ENCODE peak calls at places on chromosomes 3 and 15, in six cellular contexts. N, R, Z, T, E and G are unnamed samples.

GRCh38 chr15:80736571-80736970 is 41.5 kb downstream of the ABHD17C start:
- DNase-seq in N (no peak), R (no peak), Z (no peak), T (peak; percentile 32), E (no peak), G (no peak)

GRCh38 chr15:71822890-71823289 is 12.5 kb downstream of the NR2E3 start:
- DNase-seq in N (no peak), R (no peak), Z (no peak), T (no peak), E (no peak), G (no peak)

GRCh38 chr3:85050806-85051205 is 92.0 kb downstream of the CADM2 start:
- DNase-seq in N (peak; percentile 8), R (no peak), Z (no peak), T (no peak), E (no peak), G (no peak)

GRCh38 chr3:13881536-13882410 is 1.9 kb upstream of the WNT7A start:
- DNase-seq in N (no peak), R (no peak), Z (no peak), T (no peak), E (no peak), G (no peak)

GRCh38 chr3:193509103-193509965 is 45.4 kb downstream of the ATP13A4 start:
- DNase-seq in N (no peak), R (no peak), Z (no peak), T (no peak), E (no peak), G (no peak)

GRCh38 chr3:187024561-187025226 is 94.4 kb downstream of the ST6GAL1 start:
- DNase-seq in N (no peak), R (no peak), Z (no peak), T (no peak), E (no peak), G (no peak)

GRCh38 chr15:69044899-69045298 is 30.4 kb downstream of the NOX5 start:
- DNase-seq in N (peak; percentile 47), R (peak; percentile 80), Z (peak; percentile 72), T (peak; percentile 43), E (no peak), G (peak; percentile 98)

GRCh38 chr15:64146041-64146440 is 5.5 kb upstream of the SNX22 start:
- DNase-seq in N (no peak), R (no peak), Z (no peak), T (no peak), E (no peak), G (no peak)

GRCh38 chr3:175737646-175738572 is 878.8 kb downstream of the NAALADL2 start:
- DNase-seq in N (no peak), R (no peak), Z (peak; percentile 45), T (peak; percentile 58), E (no peak), G (peak; percentile 89)

GRCh38 chr15:25739687-25740121 is 123.4 kb downstream of the ATP10A start:
- DNase-seq in N (peak; percentile 64), R (no peak), Z (peak; percentile 58), T (peak; percentile 49), E (no peak), G (peak; percentile 7)

GRCh38 chr15:22229971-22230815 is 149.9 kb downstream of the OR4M2 start:
- DNase-seq in N (no peak), R (no peak), Z (no peak), T (no peak), E (no peak), G (no peak)

GRCh38 chr15:76576526-76577279 is 240.1 kb downstream of the ISL2 start:
- DNase-seq in N (peak; percentile 47), R (no peak), Z (peak; percentile 43), T (peak; percentile 76), E (no peak), G (peak; percentile 75)

GRCh38 chr15:66107070-66107469 is 146.5 kb downstream of the MEGF11 start:
- DNase-seq in N (no peak), R (no peak), Z (no peak), T (no peak), E (no peak), G (no peak)

GRCh38 chr15:66720206-66721010 is 18.4 kb downstream of the SMAD6 start:
- DNase-seq in N (no peak), R (no peak), Z (peak; percentile 73), T (peak; percentile 84), E (no peak), G (peak; percentile 85)

GRCh38 chr15:74768771-74769342 is 13.0 kb upstream of the CSK start:
- DNase-seq in N (peak; percentile 69), R (peak; percentile 77), Z (peak; percentile 49), T (peak; percentile 33), E (peak; percentile 41), G (peak; percentile 47)

GRCh38 chr15:58021332-58022230 is 43.9 kb downstream of the ALDH1A2 start:
- DNase-seq in N (no peak), R (no peak), Z (no peak), T (no peak), E (no peak), G (no peak)

GRCh38 chr15:64152507-64153387 is 1.2 kb downstream of the SNX22 start:
- DNase-seq in N (no peak), R (no peak), Z (no peak), T (no peak), E (no peak), G (no peak)

GRCh38 chr3:56929809-56930615 is 128.3 kb upstream of the ARHGEF3 start:
- DNase-seq in N (peak; percentile 80), R (no peak), Z (no peak), T (no peak), E (no peak), G (no peak)

GRCh38 chr3:58962816-58963215 is 87.0 kb downstream of the CFAP20DC start:
- DNase-seq in N (no peak), R (no peak), Z (peak; percentile 57), T (peak; percentile 11), E (no peak), G (no peak)

GRCh38 chr15:76150508-76150907 is 90.7 kb downstream of the TMEM266 start:
- DNase-seq in N (no peak), R (no peak), Z (no peak), T (no peak), E (peak; percentile 25), G (peak; percentile 8)

GRCh38 chr3:115321396-115321795 is 174.3 kb upstream of the ZBTB20 start:
- DNase-seq in N (no peak), R (no peak), Z (peak; percentile 77), T (peak; percentile 27), E (no peak), G (peak; percentile 87)

GRCh38 chr15:49918106-49918505 is 200.9 kb downstream of the ATP8B4 start:
- DNase-seq in N (no peak), R (no peak), Z (peak; percentile 70), T (peak; percentile 35), E (no peak), G (peak; percentile 47)

GRCh38 chr15:45606413-45606812 is 19.2 kb downstream of the BLOC1S6 start:
- DNase-seq in N (no peak), R (no peak), Z (peak; percentile 22), T (no peak), E (no peak), G (no peak)

GRCh38 chr15:76517910-76518309 is 181.3 kb downstream of the ISL2 start:
- DNase-seq in N (no peak), R (no peak), Z (no peak), T (peak; percentile 25), E (no peak), G (no peak)

GRCh38 chr3:62688050-62688449 is 187.2 kb downstream of the CADPS start:
- DNase-seq in N (peak; percentile 4), R (no peak), Z (peak; percentile 33), T (no peak), E (no peak), G (peak; percentile 7)

GRCh38 chr3:196131921-196132320 is 50.0 kb upstream of the TFRC start:
- DNase-seq in N (no peak), R (no peak), Z (no peak), T (no peak), E (no peak), G (no peak)

GRCh38 chr3:308597-309321 is 112.2 kb downstream of the CHL1 start:
- DNase-seq in N (no peak), R (no peak), Z (no peak), T (peak; percentile 0), E (no peak), G (no peak)

GRCh38 chr15:84915011-84915958 is 30.8 kb downstream of the SLC28A1 start:
- DNase-seq in N (peak; percentile 96), R (peak; percentile 86), Z (peak; percentile 87), T (peak; percentile 89), E (no peak), G (peak; percentile 98)

GRCh38 chr15:81859737-81860516 is 185.9 kb downstream of the MEX3B start:
- DNase-seq in N (no peak), R (no peak), Z (no peak), T (no peak), E (no peak), G (no peak)

GRCh38 chr15:86555939-86556725 is 476.5 kb downstream of the AGBL1 start:
- DNase-seq in N (peak; percentile 6), R (no peak), Z (no peak), T (peak; percentile 40), E (no peak), G (no peak)

GRCh38 chr3:74353039-74353438 is 261.4 kb downstream of the CNTN3 start:
- DNase-seq in N (no peak), R (no peak), Z (peak; percentile 11), T (no peak), E (no peak), G (no peak)

GRCh38 chr3:197516517-197516889 is 39.3 kb downstream of the BDH1 start:
- DNase-seq in N (peak; percentile 63), R (peak; percentile 78), Z (peak; percentile 97), T (peak; percentile 93), E (no peak), G (peak; percentile 100)

GRCh38 chr3:39638286-39638685 is 170.8 kb downstream of the MOBP start:
- DNase-seq in N (no peak), R (no peak), Z (no peak), T (no peak), E (no peak), G (peak; percentile 3)

GRCh38 chr15:51758645-51759044 is 7.2 kb downstream of the TMOD2 start:
- DNase-seq in N (no peak), R (no peak), Z (peak; percentile 97), T (peak; percentile 34), E (peak; percentile 41), G (peak; percentile 33)